ENCODE peak calls at places on chromosomes 3 and 15, in six cellular contexts. R is mucosa of gallbladder, T is cerebellar nuclear complex, D is NCI-H510A treated with DMSO at 0.1 percent for 48 hours, K is hypothalamus, X is aorta. U is an unnamed sample.

GRCh38 chr3:42815826-42816225 is 6.6 kb downstream of the ACKR2 start:
- DNase-seq in R (no peak), T (no peak), D (no peak), K (no peak), X (no peak), U (no peak)

GRCh38 chr3:16604887-16605602 is at the start of gene DAZL:
- DNase-seq in R (no peak), T (no peak), D (no peak), K (no peak), X (peak), U (no peak)

GRCh38 chr15:21261965-21262850 is 178.1 kb downstream of the POTEB3 start:
- DNase-seq in R (no peak), T (no peak), D (no peak), K (no peak), X (peak), U (no peak)

GRCh38 chr15:34366271-34367043 is 539 bp downstream of the LPCAT4 start:
- DNase-seq in R (peak), T (no peak), D (peak), K (no peak), X (peak), U (peak)

GRCh38 chr15:90868261-90868689 is at the start of gene FURIN:
- DNase-seq in R (no peak), T (no peak), D (peak), K (no peak), X (no peak), U (no peak)

GRCh38 chr3:15812183-15812582 is 14.4 kb upstream of the ANKRD28 start:
- DNase-seq in R (no peak), T (no peak), D (no peak), K (no peak), X (no peak), U (no peak)

GRCh38 chr3:65548848-65549625 is 489.7 kb downstream of the MAGI1 start:
- DNase-seq in R (no peak), T (no peak), D (no peak), K (no peak), X (peak), U (no peak)

GRCh38 chr3:151962891-151963290 is 89.4 kb downstream of the SUCNR1 start:
- DNase-seq in R (no peak), T (no peak), D (no peak), K (no peak), X (no peak), U (no peak)

GRCh38 chr15:58840048-58840447 is 68.9 kb downstream of the MINDY2 start:
- DNase-seq in R (no peak), T (no peak), D (no peak), K (no peak), X (no peak), U (no peak)

GRCh38 chr3:21159565-21159950 is 591.5 kb downstream of the ZNF385D start:
- DNase-seq in R (no peak), T (no peak), D (no peak), K (no peak), X (no peak), U (no peak)

GRCh38 chr3:175558261-175558660 is 699.1 kb downstream of the NAALADL2 start:
- DNase-seq in R (no peak), T (no peak), D (no peak), K (no peak), X (no peak), U (no peak)

GRCh38 chr3:42898896-42899675 is 6.9 kb upstream of the ZNF662 start:
- DNase-seq in R (no peak), T (no peak), D (no peak), K (no peak), X (no peak), U (no peak)

GRCh38 chr3:45064512-45065372 is 38.6 kb downstream of the CLEC3B start:
- DNase-seq in R (no peak), T (no peak), D (no peak), K (no peak), X (peak), U (no peak)

GRCh38 chr3:194941956-194942483 is 256.3 kb downstream of the FAM43A start:
- DNase-seq in R (no peak), T (no peak), D (no peak), K (no peak), X (no peak), U (no peak)

GRCh38 chr3:186369217-186369616 is 7.2 kb upstream of the DGKG start:
- DNase-seq in R (no peak), T (no peak), D (no peak), K (no peak), X (no peak), U (no peak)

GRCh38 chr3:76482510-76482909 is 557.4 kb upstream of the ROBO2 start:
- DNase-seq in R (no peak), T (no peak), D (no peak), K (no peak), X (no peak), U (no peak)

GRCh38 chr15:100572362-100572983 is 29.5 kb downstream of the LINS1 start:
- DNase-seq in R (no peak), T (no peak), D (no peak), K (no peak), X (no peak), U (no peak)

GRCh38 chr3:109927161-109927560 is 589.8 kb upstream of the DPPA4 start:
- DNase-seq in R (no peak), T (no peak), D (no peak), K (no peak), X (no peak), U (no peak)

GRCh38 chr3:37862219-37862711 is 585 bp downstream of the CTDSPL start:
- DNase-seq in R (no peak), T (no peak), D (no peak), K (no peak), X (peak), U (peak)

GRCh38 chr15:88834211-88834812 is 31.1 kb downstream of the ACAN start:
- DNase-seq in R (peak), T (no peak), D (no peak), K (peak), X (peak), U (no peak)

GRCh38 chr15:36832792-36833191 is 253.4 kb downstream of the CDIN1 start:
- DNase-seq in R (no peak), T (no peak), D (no peak), K (no peak), X (no peak), U (no peak)

GRCh38 chr3:8529738-8530525 is 28.3 kb downstream of the LMCD1 start:
- DNase-seq in R (no peak), T (no peak), D (no peak), K (no peak), X (peak), U (no peak)

GRCh38 chr3:73452731-73453130 is 172.0 kb downstream of the PDZRN3 start:
- DNase-seq in R (no peak), T (no peak), D (no peak), K (no peak), X (no peak), U (no peak)

GRCh38 chr3:159783780-159784747 is 204.6 kb upstream of the IL12A start:
- DNase-seq in R (no peak), T (no peak), D (no peak), K (no peak), X (no peak), U (no peak)

GRCh38 chr15:56965614-56966013 is 47.2 kb downstream of the TCF12 start:
- DNase-seq in R (no peak), T (no peak), D (no peak), K (no peak), X (no peak), U (no peak)

GRCh38 chr3:24830230-24831152 is 335.8 kb upstream of the THRB start:
- DNase-seq in R (no peak), T (no peak), D (no peak), K (no peak), X (peak), U (no peak)

U was measured in NCI-H345.